ENCODE peak calls at places on chromosomes 13 and 19, in eight cellular contexts. S, T, V, Q, Z, C, A and X are unnamed samples.

GRCh38 chr19:19269952-19270694 is 3.0 kb downstream of the TM6SF2 start:
- DNase-seq in S (peak; percentile 32), T (no peak), V (no peak), Q (no peak), Z (no peak), C (no peak), A (no peak), X (no peak)

GRCh38 chr13:109346060-109346459 is 440.3 kb downstream of the IRS2 start:
- DNase-seq in S (no peak), T (no peak), V (no peak), Q (no peak), Z (no peak), C (no peak), A (no peak), X (no peak)

GRCh38 chr19:46731007-46731501 is 14.1 kb upstream of the PRKD2 start:
- DNase-seq in S (no peak), T (peak; percentile 78), V (peak; percentile 86), Q (peak; percentile 65), Z (peak; percentile 44), C (peak; percentile 92), A (no peak), X (peak; percentile 80)

GRCh38 chr19:31173991-31174390 is 175.2 kb downstream of the TSHZ3 start:
- DNase-seq in S (no peak), T (no peak), V (no peak), Q (no peak), Z (no peak), C (no peak), A (no peak), X (no peak)

GRCh38 chr13:49869514-49869913 is 66.6 kb downstream of the SPRYD7 start:
- DNase-seq in S (no peak), T (peak; percentile 47), V (no peak), Q (peak; percentile 55), Z (no peak), C (peak; percentile 34), A (no peak), X (no peak)

GRCh38 chr19:49672131-49672919 is 4.7 kb upstream of the PRMT1 start:
- DNase-seq in S (peak; percentile 86), T (peak; percentile 69), V (peak; percentile 28), Q (peak; percentile 87), Z (peak; percentile 69), C (peak; percentile 80), A (peak; percentile 75), X (peak; percentile 94)

GRCh38 chr19:7254590-7254989 is 39.6 kb downstream of the INSR start:
- DNase-seq in S (no peak), T (no peak), V (no peak), Q (no peak), Z (no peak), C (no peak), A (no peak), X (no peak)

GRCh38 chr19:58556633-58557252 is 1.7 kb downstream of the UBE2M start:
- DNase-seq in S (no peak), T (no peak), V (no peak), Q (no peak), Z (no peak), C (no peak), A (no peak), X (peak; percentile 42)

GRCh38 chr19:50817941-50818858 is 5.4 kb downstream of the KLK1 start:
- DNase-seq in S (peak; percentile 80), T (peak; percentile 12), V (no peak), Q (peak; percentile 67), Z (no peak), C (peak; percentile 52), A (no peak), X (no peak)

GRCh38 chr19:10230155-10230903 is 802 bp downstream of the S1PR2 start:
- DNase-seq in S (peak; percentile 26), T (peak; percentile 51), V (no peak), Q (no peak), Z (peak; percentile 43), C (peak; percentile 68), A (no peak), X (peak; percentile 87)

GRCh38 chr13:25682221-25682620 is 310.4 kb downstream of the ATP8A2 start:
- DNase-seq in S (no peak), T (no peak), V (no peak), Q (no peak), Z (no peak), C (no peak), A (no peak), X (no peak)

GRCh38 chr19:18117692-18118378 is 20.3 kb downstream of the MAST3 start:
- DNase-seq in S (peak; percentile 88), T (peak; percentile 78), V (peak; percentile 39), Q (peak; percentile 70), Z (peak; percentile 76), C (peak; percentile 95), A (peak; percentile 87), X (peak; percentile 98)

GRCh38 chr13:41697578-41697977 is 240.2 kb downstream of the RGCC start:
- DNase-seq in S (no peak), T (no peak), V (no peak), Q (no peak), Z (no peak), C (no peak), A (no peak), X (no peak)

GRCh38 chr13:41699759-41700158 is 242.4 kb downstream of the RGCC start:
- DNase-seq in S (no peak), T (no peak), V (no peak), Q (no peak), Z (no peak), C (no peak), A (no peak), X (no peak)

GRCh38 chr13:41706189-41706588 is 248.8 kb downstream of the RGCC start:
- DNase-seq in S (no peak), T (peak; percentile 22), V (no peak), Q (no peak), Z (no peak), C (peak; percentile 38), A (no peak), X (no peak)

GRCh38 chr13:41696163-41697003 is 239.0 kb downstream of the RGCC start:
- DNase-seq in S (no peak), T (peak; percentile 85), V (peak; percentile 66), Q (peak; percentile 90), Z (no peak), C (peak; percentile 85), A (no peak), X (no peak)

DNA sequence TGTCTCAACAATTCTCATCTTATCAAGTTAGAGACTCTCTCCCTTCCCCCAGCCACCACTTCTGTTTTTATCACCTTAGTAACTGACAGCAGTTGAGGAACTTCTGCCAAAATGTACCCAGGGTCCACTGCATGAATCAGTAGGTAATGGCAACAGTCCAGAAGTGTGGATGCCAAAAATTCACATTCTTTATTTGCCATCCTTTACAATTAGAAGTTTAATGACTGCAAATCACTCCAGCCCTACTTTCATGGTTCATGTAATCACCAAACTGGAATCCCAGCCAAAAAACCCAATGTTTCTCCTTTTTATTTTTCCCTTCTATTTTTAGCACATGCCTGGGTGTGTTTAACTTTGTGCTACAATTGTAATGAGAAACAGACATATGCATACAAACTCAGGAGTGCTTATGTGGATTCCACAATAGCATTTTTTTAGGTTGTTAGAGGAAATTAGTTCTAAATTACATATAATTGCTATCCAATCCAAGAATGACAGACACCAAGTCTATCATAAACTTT is 243.5 kb downstream of the RGCC start:
- DNase-seq in S (no peak), T (peak; percentile 69), V (peak; percentile 68), Q (peak; percentile 24), Z (no peak), C (peak; percentile 82), A (no peak), X (no peak)
- H3K4me3 ChIP-seq in S (no peak overlapping the region), T (no peak overlapping the region), V (no peak overlapping the region), Q (no peak overlapping the region), Z (no peak overlapping the region), C (no peak overlapping the region), A (no peak overlapping the region), X (no peak overlapping the region)

GRCh38 chr19:651991-652390 is 11.0 kb downstream of the RNF126 start:
- DNase-seq in S (no peak), T (no peak), V (no peak), Q (no peak), Z (no peak), C (no peak), A (no peak), X (no peak)
- H3K4me3 ChIP-seq in S (no peak overlapping the region), T (no peak overlapping the region), V (no peak overlapping the region), Q (no peak overlapping the region), Z (no peak overlapping the region), C (no peak overlapping the region), A (no peak overlapping the region), X (no peak overlapping the region)

GRCh38 chr13:106566682-106567420 is 1.1 kb downstream of the ARGLU1 start:
- DNase-seq in S (peak; percentile 70), T (peak; percentile 67), V (no peak), Q (peak; percentile 55), Z (peak; percentile 63), C (peak; percentile 84), A (no peak), X (no peak)

GRCh38 chr13:106565127-106565775 is 2.7 kb downstream of the ARGLU1 start:
- DNase-seq in S (no peak), T (no peak), V (no peak), Q (no peak), Z (no peak), C (no peak), A (no peak), X (no peak)

GRCh38 chr13:106569233-106570095 is 1.5 kb upstream of the ARGLU1 start:
- DNase-seq in S (peak; percentile 58), T (no peak), V (no peak), Q (no peak), Z (no peak), C (no peak), A (no peak), X (no peak)

GRCh38 chr13:106568225-106569003 is 477 bp upstream of the ARGLU1 start:
- DNase-seq in S (no peak), T (no peak), V (no peak), Q (no peak), Z (no peak), C (no peak), A (no peak), X (no peak)

GRCh38 chr13:106567421-106568224 is at the start of gene ARGLU1:
- DNase-seq in S (peak; percentile 94), T (peak; percentile 92), V (peak; percentile 80), Q (peak; percentile 89), Z (peak; percentile 90), C (peak; percentile 98), A (peak; percentile 91), X (peak; percentile 99)
- H3K4me3 ChIP-seq in S (peak within 1 kb of the TSS; percentile 93), T (peak within 1 kb of the TSS; percentile 96), V (peak within 1 kb of the TSS; percentile 81), Q (peak within 1 kb of the TSS; percentile 69), Z (peak within 1 kb of the TSS; percentile 97), C (peak within 1 kb of the TSS; percentile 87), A (peak within 1 kb of the TSS; percentile 94), X (peak within 1 kb of the TSS; percentile 88)

DNA sequence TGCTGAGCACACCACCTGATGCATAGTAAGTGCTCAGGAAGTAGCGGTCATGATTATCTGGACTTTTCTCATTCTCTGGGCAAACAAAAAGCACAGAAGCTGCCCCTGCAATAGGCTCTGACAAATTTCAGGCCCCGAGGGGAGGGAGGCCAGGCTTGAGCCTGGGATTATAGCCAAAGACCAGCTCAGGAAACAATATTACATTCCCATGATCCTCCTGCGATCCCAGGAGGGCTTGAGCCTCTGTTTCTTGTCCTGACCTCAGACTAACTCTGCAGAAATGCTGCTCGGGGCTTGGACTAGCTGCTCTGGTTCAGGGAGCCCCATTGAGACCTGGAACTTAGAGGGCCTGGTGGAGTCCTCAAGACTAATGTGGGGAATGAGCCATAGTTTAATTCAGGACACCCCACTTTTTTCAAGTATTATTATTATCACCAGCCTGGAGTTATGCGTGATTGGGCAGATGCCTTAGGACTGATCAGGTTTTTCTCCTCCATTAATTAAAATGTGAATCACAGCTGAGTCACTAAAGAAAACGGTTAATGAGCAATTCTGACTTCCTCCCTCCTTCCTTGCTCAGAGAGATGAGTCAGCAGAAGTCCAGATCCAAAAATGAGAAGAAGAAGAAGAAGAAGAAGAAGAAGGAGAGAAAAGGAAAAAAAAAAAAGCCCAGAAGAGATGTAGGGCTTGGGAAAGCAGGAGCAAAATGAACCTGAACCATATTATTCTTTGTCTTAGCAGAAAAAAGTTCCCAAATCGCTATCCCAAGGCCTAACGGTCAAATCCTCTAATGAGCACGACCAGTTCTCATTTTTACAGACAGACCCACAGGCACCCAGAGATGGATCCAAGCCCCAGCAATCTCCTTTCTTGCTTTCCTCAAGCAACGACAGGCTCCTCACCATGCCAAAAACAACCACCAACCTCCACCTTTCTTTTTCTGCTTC is 107.2 kb downstream of the CACNA1A start:
- DNase-seq in S (no peak), T (peak; percentile 53), V (peak; percentile 63), Q (peak; percentile 2), Z (no peak), C (peak; percentile 95), A (no peak), X (no peak)
- H3K4me3 ChIP-seq in S (no peak overlapping the region), T (no peak overlapping the region), V (no peak overlapping the region), Q (no peak overlapping the region), Z (no peak overlapping the region), C (peak overlapping the region; percentile 52), A (no peak overlapping the region), X (no peak overlapping the region)